ENCODE peak calls at places on chromosomes 7 and 10, in seven cellular contexts. H is hepatocyte; C is sigmoid colon; L is CD4-positive, alpha-beta T cell; T is left ventricle myocardium inferior; J is ascending aorta; V is CD8-positive, alpha-beta memory T cell. Z is an unnamed sample.
A peak's percentile ranks its signal among the peaks of the same experiment; 100 is the strongest.

GRCh38 chr10:79409038-79410035 is 36.1 kb downstream of the ZCCHC24 start:
- DNase-seq in V (no peak), H (no peak), C (peak; percentile 82), L (no peak), T (no peak), J (no peak), Z (no peak)

GRCh38 chr7:87784424-87784823 is 91.7 kb downstream of the SLC25A40 start:
- DNase-seq in L (no peak), J (no peak), T (no peak), C (no peak), H (no peak), V (no peak), Z (no peak)

GRCh38 chr7:77791956-77792355 is 6.3 kb downstream of the TMEM60 start:
- DNase-seq in H (no peak), T (no peak), J (no peak), C (no peak), V (no peak), L (no peak), Z (no peak)

GRCh38 chr7:2680256-2680655 is 7.7 kb upstream of the AMZ1 start:
- DNase-seq in H (no peak), J (no peak), V (no peak), L (no peak), C (no peak), T (no peak), Z (no peak)

GRCh38 chr7:41629711-41630111 is 73.2 kb downstream of the INHBA start:
- DNase-seq in T (no peak), C (no peak), V (no peak), H (no peak), J (no peak), L (no peak), Z (no peak)

GRCh38 chr10:29063806-29064644 is 224.8 kb upstream of the LYZL1 start:
- DNase-seq in L (no peak), V (no peak), C (no peak), J (no peak), T (no peak), H (peak; percentile 54), Z (no peak)

GRCh38 chr7:3168370-3168769 is 124.7 kb upstream of the CARD11 start:
- DNase-seq in T (peak; percentile 35), J (no peak), V (no peak), C (no peak), L (no peak), H (no peak), Z (no peak)

GRCh38 chr10:60042959-60043358 is 136.6 kb upstream of the CCDC6 start:
- DNase-seq in J (no peak), L (no peak), C (no peak), H (no peak), V (no peak), T (no peak), Z (no peak)

GRCh38 chr7:44978511-44979366 is at the start of gene MYO1G:
- DNase-seq in V (peak; percentile 90), T (peak; percentile 36), C (peak; percentile 70), H (no peak), J (peak; percentile 45), L (peak; percentile 60), Z (no peak)

GRCh38 chr7:143131777-143132176 is at the start of gene PIP:
- DNase-seq in H (no peak), C (no peak), T (no peak), L (no peak), V (no peak), J (no peak), Z (peak; percentile 14)

GRCh38 chr7:143512488-143513340 is 35.0 kb downstream of the TAS2R41 start:
- DNase-seq in C (no peak), V (no peak), J (no peak), H (no peak), T (no peak), L (no peak), Z (no peak)

GRCh38 chr7:4136501-4137110 is 545.5 kb upstream of the FOXK1 start:
- DNase-seq in J (no peak), C (peak; percentile 53), L (no peak), T (no peak), V (no peak), H (no peak), Z (no peak)

GRCh38 chr10:4650572-4650971 is 175.4 kb upstream of the AKR1E2 start:
- DNase-seq in L (no peak), T (no peak), V (no peak), H (peak; percentile 22), C (no peak), J (no peak), Z (no peak)

GRCh38 chr10:26310361-26310760 is 93.8 kb downstream of the GAD2 start:
- DNase-seq in C (no peak), T (no peak), L (no peak), J (no peak), V (no peak), H (no peak), Z (no peak)

GRCh38 chr10:74962517-74962916 is 136.1 kb downstream of the KAT6B start:
- DNase-seq in L (no peak), J (no peak), H (no peak), V (no peak), C (no peak), T (no peak), Z (no peak)

GRCh38 chr7:71601840-71602239 is 469.9 kb downstream of the GALNT17 start:
- DNase-seq in C (no peak), T (no peak), H (no peak), V (no peak), J (no peak), L (no peak), Z (no peak)

GRCh38 chr7:102426268-102427031 is 6.9 kb upstream of the ORAI2 start:
- DNase-seq in T (no peak), H (no peak), L (peak; percentile 40), V (peak; percentile 82), J (peak; percentile 24), C (no peak), Z (no peak)
- H3K27ac ChIP-seq in T (peak overlapping the region; percentile 12), H (no peak overlapping the region), L (peak overlapping the region; percentile 99), V (peak overlapping the region; percentile 96), J (peak overlapping the region; percentile 38), C (no peak overlapping the region), Z (no peak overlapping the region)

GRCh38 chr7:1562611-1563051 is 6.6 kb upstream of the TMEM184A start:
- DNase-seq in J (no peak), C (no peak), L (no peak), V (no peak), H (no peak), T (no peak), Z (no peak)

GRCh38 chr7:1560620-1561031 is 4.6 kb upstream of the TMEM184A start:
- DNase-seq in L (no peak), V (no peak), J (no peak), T (no peak), H (no peak), C (no peak), Z (no peak)

GRCh38 chr7:1561036-1561940 is 5.3 kb upstream of the TMEM184A start:
- DNase-seq in J (no peak), V (no peak), L (no peak), C (no peak), T (no peak), H (no peak), Z (no peak)

GRCh38 chr7:1563939-1564602 is 5.8 kb downstream of the PSMG3 start:
- DNase-seq in H (no peak), V (no peak), C (no peak), T (no peak), J (no peak), L (no peak), Z (no peak)

DNA sequence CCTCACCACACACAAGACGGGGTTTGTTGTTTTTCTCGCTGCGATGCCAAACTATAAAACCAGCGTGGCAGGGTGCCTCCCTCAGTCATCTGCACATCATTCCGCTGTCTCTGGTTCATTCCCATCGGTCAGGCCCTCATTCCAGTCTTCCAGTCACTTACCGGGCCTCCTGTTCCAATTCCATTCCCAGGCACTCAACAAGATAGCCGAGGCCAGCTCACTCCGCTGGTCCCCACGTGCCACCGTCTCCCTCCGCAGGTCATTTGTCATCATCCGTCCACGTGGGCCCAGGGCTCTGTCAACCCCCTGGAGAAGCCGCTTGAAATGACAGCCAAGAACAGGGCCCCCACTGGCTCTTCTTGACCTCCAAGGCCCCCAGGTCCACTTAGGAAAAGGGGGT is 6.1 kb upstream of the TMEM184A start:
- DNase-seq in J (no peak), T (no peak), V (no peak), C (no peak), H (no peak), L (no peak), Z (no peak)
- H3K27ac ChIP-seq in J (no peak overlapping the region), T (no peak overlapping the region), V (no peak overlapping the region), C (no peak overlapping the region), H (no peak overlapping the region), L (no peak overlapping the region), Z (no peak overlapping the region)

GRCh38 chr10:103547391-103547946 is 54.0 kb downstream of the NEURL1 start:
- DNase-seq in T (no peak), V (no peak), C (no peak), L (no peak), J (no peak), H (peak; percentile 35), Z (no peak)

GRCh38 chr10:103544657-103545310 is 51.3 kb downstream of the NEURL1 start:
- DNase-seq in H (no peak), V (no peak), C (no peak), J (no peak), T (no peak), L (no peak), Z (no peak)

GRCh38 chr10:103546401-103546800 is 52.9 kb downstream of the NEURL1 start:
- DNase-seq in T (no peak), C (no peak), L (no peak), J (no peak), H (no peak), V (no peak), Z (no peak)

GRCh38 chr10:103545366-103545765 is 51.9 kb downstream of the NEURL1 start:
- DNase-seq in J (no peak), C (no peak), T (no peak), L (no peak), H (peak; percentile 2), V (no peak), Z (no peak)

DNA sequence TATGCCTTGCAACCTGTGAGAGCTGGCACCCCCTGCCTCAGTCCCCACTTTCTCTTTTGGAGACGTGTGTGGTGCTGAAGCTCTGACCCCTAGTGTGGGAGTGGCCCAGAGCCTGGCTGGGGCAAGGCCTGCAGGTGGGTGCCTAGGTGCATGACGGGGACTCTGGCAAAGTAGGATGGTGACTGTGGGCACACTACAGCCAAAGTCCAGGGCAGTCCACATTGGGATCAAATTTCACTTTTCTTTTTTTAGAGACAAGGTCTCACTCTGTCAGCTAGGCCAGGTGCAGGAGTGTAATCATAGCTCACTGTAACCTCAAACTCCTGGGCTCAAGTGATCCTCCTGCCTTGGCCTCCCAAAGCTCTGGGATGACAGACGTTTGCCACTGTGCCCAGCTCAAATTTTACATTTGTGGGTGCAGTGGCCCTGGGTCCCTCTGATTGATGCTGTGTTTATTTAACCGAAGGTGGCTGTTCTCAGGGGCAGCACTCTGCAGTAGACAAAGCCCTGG is 52.3 kb downstream of the NEURL1 start:
- DNase-seq in T (no peak), H (peak; percentile 4), J (no peak), L (no peak), C (no peak), V (no peak), Z (no peak)
- H3K27ac ChIP-seq in T (no peak overlapping the region), H (no peak overlapping the region), J (no peak overlapping the region), L (no peak overlapping the region), C (no peak overlapping the region), V (no peak overlapping the region), Z (no peak overlapping the region)

DNA sequence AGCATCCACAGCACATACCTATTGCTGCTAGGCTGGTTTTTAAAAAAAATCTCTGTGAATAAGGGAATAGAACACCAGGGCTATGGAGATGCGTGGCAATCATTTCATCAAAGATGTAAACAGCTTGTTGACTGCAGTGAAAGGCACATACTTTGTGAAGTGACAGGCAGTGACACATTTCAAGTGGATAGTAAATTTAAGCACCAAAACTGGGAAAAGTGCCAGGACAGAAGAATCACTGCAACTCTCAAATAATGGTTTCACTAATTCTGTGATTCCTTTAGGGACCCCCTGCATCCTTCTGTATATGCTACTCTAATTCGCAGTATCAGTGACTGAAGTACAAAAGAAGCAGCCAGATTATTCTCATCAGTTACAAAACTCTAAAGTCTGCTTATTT is 145.2 kb upstream of the KLF14 start:
- DNase-seq in V (no peak), J (no peak), C (no peak), H (no peak), L (no peak), T (no peak), Z (no peak)
- H3K27ac ChIP-seq in V (no peak overlapping the region), J (no peak overlapping the region), C (no peak overlapping the region), H (no peak overlapping the region), L (no peak overlapping the region), T (no peak overlapping the region), Z (no peak overlapping the region)

Z was measured in SJSA1.